ENCODE peak calls at places on chromosomes 3 and 15, in eight cellular contexts. One of them, this sample, is unnamed.

GRCh38 chr15:82051664-82052063 is 5.8 kb upstream of the MEX3B start:
- DNase-seq in BE2C: no peak
- DNase-seq in WTC11: no peak
- DNase-seq in pancreas: no peak
- DNase-seq in left lung: no peak
- DNase-seq in psoas muscle: no peak
- DNase-seq in fibroblast of pulmonary artery: peak
- DNase-seq in neural progenitor cell: no peak
- DNase-seq in this sample: no peak

GRCh38 chr15:58666957-58667356 is 82.5 kb downstream of the ADAM10 start:
- DNase-seq in psoas muscle: no peak
- DNase-seq in BE2C: no peak
- DNase-seq in fibroblast of pulmonary artery: peak
- DNase-seq in neural progenitor cell: no peak
- DNase-seq in WTC11: no peak
- DNase-seq in left lung: no peak
- DNase-seq in pancreas: no peak
- DNase-seq in this sample: no peak

GRCh38 chr3:54578417-54578816 is 349.4 kb downstream of the LRTM1 start:
- DNase-seq in BE2C: peak
- DNase-seq in pancreas: no peak
- DNase-seq in fibroblast of pulmonary artery: peak
- DNase-seq in left lung: no peak
- DNase-seq in neural progenitor cell: no peak
- DNase-seq in WTC11: no peak
- DNase-seq in psoas muscle: no peak
- DNase-seq in this sample: no peak

GRCh38 chr3:99394831-99395733 is 243.3 kb upstream of the COL8A1 start:
- DNase-seq in left lung: no peak
- DNase-seq in neural progenitor cell: no peak
- DNase-seq in pancreas: no peak
- DNase-seq in BE2C: no peak
- DNase-seq in psoas muscle: no peak
- DNase-seq in WTC11: no peak
- DNase-seq in fibroblast of pulmonary artery: peak
- DNase-seq in this sample: no peak

GRCh38 chr3:48411041-48411588 is 18.8 kb downstream of the PLXNB1 start:
- DNase-seq in BE2C: no peak
- DNase-seq in neural progenitor cell: no peak
- DNase-seq in WTC11: peak
- DNase-seq in psoas muscle: no peak
- DNase-seq in fibroblast of pulmonary artery: no peak
- DNase-seq in pancreas: no peak
- DNase-seq in left lung: no peak
- DNase-seq in this sample: peak

GRCh38 chr3:82229397-82229796 is 468.0 kb upstream of the GBE1 start:
- DNase-seq in WTC11: no peak
- DNase-seq in BE2C: no peak
- DNase-seq in left lung: no peak
- DNase-seq in pancreas: no peak
- DNase-seq in psoas muscle: no peak
- DNase-seq in neural progenitor cell: no peak
- DNase-seq in fibroblast of pulmonary artery: no peak
- DNase-seq in this sample: no peak

GRCh38 chr3:188602111-188602510 is 448.2 kb downstream of the LPP start:
- DNase-seq in left lung: no peak
- DNase-seq in fibroblast of pulmonary artery: no peak
- DNase-seq in WTC11: no peak
- DNase-seq in psoas muscle: no peak
- DNase-seq in pancreas: no peak
- DNase-seq in BE2C: no peak
- DNase-seq in neural progenitor cell: no peak
- DNase-seq in this sample: no peak

GRCh38 chr3:191269289-191270085 is 59.7 kb upstream of the CCDC50 start:
- DNase-seq in left lung: no peak
- DNase-seq in psoas muscle: no peak
- DNase-seq in BE2C: no peak
- DNase-seq in WTC11: no peak
- DNase-seq in pancreas: no peak
- DNase-seq in fibroblast of pulmonary artery: no peak
- DNase-seq in neural progenitor cell: no peak
- DNase-seq in this sample: no peak

GRCh38 chr3:42717311-42717710 is 14.7 kb upstream of the HHATL start:
- DNase-seq in fibroblast of pulmonary artery: no peak
- DNase-seq in pancreas: no peak
- DNase-seq in BE2C: no peak
- DNase-seq in left lung: no peak
- DNase-seq in neural progenitor cell: no peak
- DNase-seq in psoas muscle: no peak
- DNase-seq in WTC11: no peak
- DNase-seq in this sample: no peak

GRCh38 chr3:107794664-107795443 is 272.1 kb downstream of the BBX start:
- DNase-seq in fibroblast of pulmonary artery: peak
- DNase-seq in WTC11: no peak
- DNase-seq in neural progenitor cell: no peak
- DNase-seq in pancreas: no peak
- DNase-seq in BE2C: no peak
- DNase-seq in psoas muscle: no peak
- DNase-seq in left lung: no peak
- DNase-seq in this sample: no peak

GRCh38 chr3:43160664-43161063 is 54.8 kb upstream of the POMGNT2 start:
- DNase-seq in fibroblast of pulmonary artery: no peak
- DNase-seq in psoas muscle: no peak
- DNase-seq in BE2C: no peak
- DNase-seq in pancreas: no peak
- DNase-seq in WTC11: no peak
- DNase-seq in left lung: no peak
- DNase-seq in neural progenitor cell: no peak
- DNase-seq in this sample: no peak

GRCh38 chr15:35616436-35617271 is 70.7 kb upstream of the DPH6 start:
- DNase-seq in WTC11: no peak
- DNase-seq in neural progenitor cell: no peak
- DNase-seq in fibroblast of pulmonary artery: no peak
- DNase-seq in BE2C: no peak
- DNase-seq in left lung: no peak
- DNase-seq in pancreas: no peak
- DNase-seq in psoas muscle: no peak
- DNase-seq in this sample: no peak

GRCh38 chr15:53351373-53351772 is 408.1 kb downstream of the WDR72 start:
- DNase-seq in neural progenitor cell: no peak
- DNase-seq in pancreas: no peak
- DNase-seq in WTC11: no peak
- DNase-seq in BE2C: no peak
- DNase-seq in left lung: no peak
- DNase-seq in psoas muscle: no peak
- DNase-seq in fibroblast of pulmonary artery: no peak
- DNase-seq in this sample: no peak
- TF ChIP-seq CTCF in neural progenitor cell: peak
- TF ChIP-seq CTCF in pancreas: no peak
- TF ChIP-seq CTCF in WTC11: no peak
- TF ChIP-seq CTCF in BE2C: no peak
- TF ChIP-seq CTCF in left lung: no peak
- TF ChIP-seq CTCF in psoas muscle: no peak
- TF ChIP-seq CTCF in fibroblast of pulmonary artery: no peak
- TF ChIP-seq CTCF in this sample: no peak

DNA sequence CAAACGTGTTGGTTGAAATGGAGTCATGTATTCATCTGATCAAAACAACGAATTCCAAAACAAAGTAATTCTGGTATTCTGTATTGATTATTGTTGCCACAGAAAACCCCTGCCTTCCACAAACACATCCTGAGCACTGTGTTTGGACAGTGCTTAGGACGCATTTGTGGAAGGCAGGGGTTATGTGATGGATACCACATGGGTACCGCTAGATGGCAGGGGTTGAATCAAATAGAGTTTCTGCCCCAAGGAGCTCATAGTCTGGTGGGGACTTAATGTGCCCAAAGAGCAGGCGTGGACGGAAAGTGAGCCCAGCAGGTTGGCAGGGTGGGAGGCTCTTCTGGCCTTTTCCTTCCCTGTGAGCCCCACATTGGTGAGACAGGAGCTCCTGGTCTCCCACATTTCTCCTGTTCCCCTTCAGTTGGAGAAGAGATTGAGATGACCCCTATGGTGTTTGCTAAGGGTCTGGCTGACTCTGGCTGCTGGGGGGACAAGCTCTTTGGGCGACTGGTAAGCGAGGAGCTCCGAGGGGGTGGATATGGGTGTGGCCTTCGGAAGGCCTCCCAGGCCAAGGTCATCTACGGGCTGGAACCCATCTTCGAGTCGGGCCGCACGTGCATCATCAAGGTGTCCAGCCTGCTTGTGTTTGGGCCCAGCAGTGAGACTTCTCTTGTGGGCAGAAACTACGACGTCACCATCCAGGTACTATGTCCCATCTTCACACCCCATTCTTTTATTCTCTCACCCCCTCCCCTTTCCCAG is 22.1 kb upstream of the SLC28A1 start:
- DNase-seq in pancreas: no peak
- DNase-seq in fibroblast of pulmonary artery: no peak
- DNase-seq in neural progenitor cell: no peak
- DNase-seq in BE2C: no peak
- DNase-seq in left lung: no peak
- DNase-seq in WTC11: no peak
- DNase-seq in psoas muscle: no peak
- DNase-seq in this sample: no peak
- TF ChIP-seq CTCF in pancreas: no peak
- TF ChIP-seq CTCF in fibroblast of pulmonary artery: no peak
- TF ChIP-seq CTCF in neural progenitor cell: no peak
- TF ChIP-seq CTCF in BE2C: no peak
- TF ChIP-seq CTCF in left lung: no peak
- TF ChIP-seq CTCF in WTC11: no peak
- TF ChIP-seq CTCF in psoas muscle: no peak
- TF ChIP-seq CTCF in this sample: no peak

DNA sequence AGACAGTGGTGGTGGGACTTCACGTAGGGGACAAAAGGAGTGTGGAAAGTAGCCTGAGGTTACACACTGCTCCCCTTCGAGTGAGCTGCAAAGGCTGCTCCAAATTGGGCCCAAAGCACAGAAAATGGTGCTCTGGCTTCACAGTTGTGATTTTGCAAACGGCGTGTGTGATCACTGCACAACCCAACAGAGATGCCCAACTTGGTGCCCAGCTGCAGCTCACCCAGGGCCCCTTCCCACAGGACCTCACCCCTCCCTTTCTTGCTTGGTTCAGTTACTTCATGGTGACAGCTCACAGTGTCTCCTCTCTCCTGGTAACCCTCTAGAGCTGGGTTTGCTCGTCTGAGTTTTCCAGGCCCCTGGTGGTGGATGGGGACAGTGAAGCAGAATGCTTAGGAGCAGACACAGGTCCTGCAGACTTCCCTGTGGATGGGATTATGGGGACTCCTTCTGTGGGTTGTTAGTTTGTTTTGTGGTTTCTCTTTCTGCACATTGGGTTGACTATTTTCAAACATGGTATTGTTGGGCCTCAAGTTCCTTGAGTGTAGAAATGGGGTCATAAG is 98.3 kb downstream of the TOP2B start:
- DNase-seq in psoas muscle: no peak
- DNase-seq in neural progenitor cell: peak
- DNase-seq in BE2C: no peak
- DNase-seq in WTC11: peak
- DNase-seq in left lung: no peak
- DNase-seq in pancreas: no peak
- DNase-seq in fibroblast of pulmonary artery: no peak
- DNase-seq in this sample: no peak
- TF ChIP-seq CTCF in psoas muscle: no peak
- TF ChIP-seq CTCF in neural progenitor cell: peak
- TF ChIP-seq CTCF in BE2C: no peak
- TF ChIP-seq CTCF in WTC11: peak
- TF ChIP-seq CTCF in left lung: no peak
- TF ChIP-seq CTCF in pancreas: no peak
- TF ChIP-seq CTCF in fibroblast of pulmonary artery: no peak
- TF ChIP-seq CTCF in this sample: no peak

GRCh38 chr3:139937674-139938279 is 2.8 kb downstream of the CLSTN2 start:
- DNase-seq in psoas muscle: peak
- DNase-seq in pancreas: peak
- DNase-seq in neural progenitor cell: peak
- DNase-seq in fibroblast of pulmonary artery: peak
- DNase-seq in WTC11: peak
- DNase-seq in left lung: no peak
- DNase-seq in BE2C: peak
- DNase-seq in this sample: no peak

GRCh38 chr3:139935866-139936817 is 1.2 kb downstream of the CLSTN2 start:
- DNase-seq in WTC11: peak
- DNase-seq in psoas muscle: peak
- DNase-seq in neural progenitor cell: peak
- DNase-seq in left lung: peak
- DNase-seq in fibroblast of pulmonary artery: no peak
- DNase-seq in BE2C: peak
- DNase-seq in pancreas: peak
- DNase-seq in this sample: no peak

GRCh38 chr3:139935071-139935865 is at the start of gene CLSTN2:
- DNase-seq in WTC11: peak
- DNase-seq in left lung: peak
- DNase-seq in pancreas: peak
- DNase-seq in psoas muscle: peak
- DNase-seq in BE2C: peak
- DNase-seq in fibroblast of pulmonary artery: peak
- DNase-seq in neural progenitor cell: peak
- DNase-seq in this sample: peak

GRCh38 chr3:139930201-139930600 is 4.8 kb upstream of the CLSTN2 start:
- DNase-seq in left lung: no peak
- DNase-seq in fibroblast of pulmonary artery: no peak
- DNase-seq in BE2C: no peak
- DNase-seq in WTC11: no peak
- DNase-seq in neural progenitor cell: no peak
- DNase-seq in psoas muscle: no peak
- DNase-seq in pancreas: no peak
- DNase-seq in this sample: no peak

GRCh38 chr3:139934557-139935070 is 371 bp upstream of the CLSTN2 start:
- DNase-seq in left lung: no peak
- DNase-seq in neural progenitor cell: peak
- DNase-seq in psoas muscle: peak
- DNase-seq in pancreas: peak
- DNase-seq in BE2C: peak
- DNase-seq in WTC11: peak
- DNase-seq in fibroblast of pulmonary artery: no peak
- DNase-seq in this sample: no peak
- TF ChIP-seq CTCF in left lung: no peak
- TF ChIP-seq CTCF in neural progenitor cell: peak
- TF ChIP-seq CTCF in psoas muscle: peak
- TF ChIP-seq CTCF in pancreas: no peak
- TF ChIP-seq CTCF in BE2C: peak
- TF ChIP-seq CTCF in WTC11: peak
- TF ChIP-seq CTCF in fibroblast of pulmonary artery: no peak
- TF ChIP-seq CTCF in this sample: no peak

This sample was measured in omental fat pad.